ENCODE peak calls at places on chromosomes 7 and 10, in five cellular contexts. C is AG09319, E is B cell, U is upper lobe of right lung, X is vagina. W is an unnamed sample.

GRCh38 chr10:129853236-129853946 is 110.7 kb downstream of the EBF3 start:
- DNase-seq in C (no peak), E (no peak), U (no peak), X (no peak), W (no peak)

GRCh38 chr7:47600199-47601118 is 18.5 kb upstream of the TNS3 start:
- DNase-seq in C (no peak), E (no peak), U (no peak), X (no peak), W (no peak)

GRCh38 chr7:100545636-100546128 is 6.7 kb downstream of the AGFG2 start:
- DNase-seq in C (peak), E (no peak), U (no peak), X (no peak), W (no peak)

GRCh38 chr10:117159390-117159789 is 21.3 kb upstream of the VAX1 start:
- DNase-seq in C (no peak), E (no peak), U (no peak), X (no peak), W (no peak)

GRCh38 chr7:37352974-37353948 is 95.4 kb downstream of the ELMO1 start:
- DNase-seq in C (no peak), E (peak), U (no peak), X (no peak), W (no peak)

GRCh38 chr10:113644185-113645120 is 19.4 kb downstream of the NRAP start:
- DNase-seq in C (no peak), E (no peak), U (no peak), X (no peak), W (no peak)

GRCh38 chr7:47811632-47812380 is 136.5 kb downstream of the PKD1L1 start:
- DNase-seq in C (no peak), E (no peak), U (peak), X (no peak), W (no peak)

GRCh38 chr10:17123961-17124360 is 5.7 kb downstream of the CUBN start:
- DNase-seq in C (no peak), E (no peak), U (no peak), X (no peak), W (no peak)

GRCh38 chr7:94054130-94054529 is 50.0 kb upstream of the BET1 start:
- DNase-seq in C (no peak), E (no peak), U (no peak), X (no peak), W (no peak)

GRCh38 chr10:30857803-30858202 is 173.9 kb downstream of the ZNF438 start:
- DNase-seq in C (peak), E (no peak), U (no peak), X (peak), W (no peak)

GRCh38 chr10:12710594-12711343 is 290.7 kb downstream of the CCDC3 start:
- DNase-seq in C (peak), E (peak), U (peak), X (no peak), W (no peak)

GRCh38 chr7:70553364-70553763 is 578.6 kb upstream of the GALNT17 start:
- DNase-seq in C (no peak), E (no peak), U (no peak), X (no peak), W (no peak)

GRCh38 chr7:1257863-1258262 is 25.2 kb downstream of the UNCX start:
- DNase-seq in C (no peak), E (no peak), U (no peak), X (no peak), W (peak)

GRCh38 chr7:105857009-105857952 is 19.1 kb downstream of the ATXN7L1 start:
- DNase-seq in C (no peak), E (no peak), U (no peak), X (no peak), W (no peak)

GRCh38 chr7:20329389-20330175 is 1.1 kb upstream of the ITGB8 start:
- DNase-seq in C (no peak), E (peak), U (peak), X (no peak), W (no peak)

GRCh38 chr7:78828317-78828716 is 625.1 kb downstream of the MAGI2 start:
- DNase-seq in C (no peak), E (no peak), U (no peak), X (no peak), W (no peak)

GRCh38 chr10:58963101-58963534 is 213.3 kb upstream of the PHYHIPL start:
- DNase-seq in C (no peak), E (no peak), U (no peak), X (no peak), W (no peak)
- TF ChIP-seq CTCF in C (no peak), E (no peak), U (no peak), X (no peak), W (peak)

GRCh38 chr10:31926154-31926553 is 2.5 kb downstream of the ARHGAP12 start:
- DNase-seq in C (no peak), E (no peak), U (no peak), X (no peak), W (no peak)

GRCh38 chr10:31926765-31927596 is 1.6 kb downstream of the ARHGAP12 start:
- DNase-seq in C (no peak), E (no peak), U (no peak), X (no peak), W (no peak)

GRCh38 chr10:31929260-31929985 is 792 bp upstream of the ARHGAP12 start:
- DNase-seq in C (no peak), E (peak), U (peak), X (peak), W (no peak)

GRCh38 chr10:31928531-31929259 is at the start of gene ARHGAP12:
- DNase-seq in C (peak), E (peak), U (peak), X (peak), W (peak)

DNA sequence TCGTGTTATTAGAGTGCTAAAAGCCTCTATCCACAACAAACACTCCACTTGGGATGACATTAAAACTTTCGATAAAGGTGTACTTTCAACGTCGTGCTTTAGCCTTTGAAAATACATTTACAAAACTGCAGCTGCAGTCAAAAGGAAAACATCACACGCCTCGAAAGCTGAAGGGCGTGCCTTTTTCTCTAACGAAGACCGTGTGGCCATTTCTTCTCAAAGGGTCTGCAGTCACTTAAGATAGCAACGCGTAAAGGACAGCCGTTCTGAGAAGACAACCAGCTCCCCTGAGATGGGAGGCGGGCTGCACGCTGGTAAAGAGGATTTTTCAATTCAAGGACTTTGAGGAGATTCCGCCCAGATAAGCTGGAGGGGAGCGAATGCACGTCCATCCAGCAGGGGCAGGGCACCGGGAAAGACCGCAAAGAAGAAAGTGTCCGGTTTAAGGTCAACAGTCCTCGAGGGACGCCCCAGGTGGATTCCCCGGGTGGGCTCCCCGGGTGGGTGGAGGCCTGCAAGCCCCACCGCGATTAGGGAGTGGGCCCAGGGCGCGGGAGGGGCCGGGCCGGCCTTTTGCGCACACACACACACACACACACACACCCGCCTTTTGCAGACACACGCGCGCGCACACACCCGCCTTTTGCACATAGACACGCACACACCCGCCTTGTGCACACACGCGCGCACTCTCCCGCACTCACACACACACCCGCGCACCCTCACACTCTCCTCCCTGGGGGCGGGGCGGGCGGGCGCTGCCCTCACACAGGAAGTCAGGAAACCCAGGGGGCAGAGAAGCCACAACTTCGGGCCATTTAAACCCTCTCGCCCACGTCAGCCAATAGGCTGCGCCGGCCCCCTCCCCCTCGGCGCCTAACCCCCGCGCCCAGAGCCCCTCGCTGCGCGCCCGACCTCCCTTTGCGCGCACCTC is 767 bp downstream of the ARHGAP12 start:
- DNase-seq in C (no peak), E (no peak), U (peak), X (no peak), W (no peak)
- TF ChIP-seq CTCF in C (peak), E (no peak), U (peak), X (no peak), W (peak)

GRCh38 chr7:81514546-81514945 is 255.3 kb downstream of the HGF start:
- DNase-seq in C (no peak), E (no peak), U (no peak), X (no peak), W (no peak)
- TF ChIP-seq CTCF in C (no peak), E (no peak), U (no peak), X (no peak), W (no peak)

DNA sequence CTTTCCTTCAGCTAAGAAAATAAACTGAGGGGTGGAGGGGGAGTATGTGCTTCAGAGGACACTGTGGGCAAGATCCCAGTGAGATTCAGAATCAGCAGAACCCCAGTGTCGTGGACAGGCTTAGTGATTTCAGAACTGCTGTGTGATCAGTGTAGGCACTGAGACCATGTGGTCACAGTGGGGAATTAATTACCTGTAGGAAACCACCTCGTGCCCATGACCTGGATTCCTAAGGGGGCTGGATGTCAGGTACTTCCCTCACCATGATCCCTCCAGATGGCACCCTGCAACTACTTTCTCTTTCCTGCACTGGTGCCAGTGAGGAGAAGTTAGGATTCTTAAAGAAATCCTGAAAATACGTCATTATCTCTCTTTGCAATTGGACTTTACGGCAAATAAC is 64.4 kb downstream of the HBP1 start:
- DNase-seq in C (no peak), E (no peak), U (no peak), X (no peak), W (no peak)
- TF ChIP-seq CTCF in C (no peak), E (no peak), U (no peak), X (no peak), W (peak)

GRCh38 chr10:83045731-83046130 is 1093.6 kb upstream of the GHITM start:
- DNase-seq in C (no peak), E (no peak), U (no peak), X (no peak), W (no peak)

GRCh38 chr10:83050815-83051214 is 1088.5 kb upstream of the GHITM start:
- DNase-seq in C (no peak), E (no peak), U (no peak), X (no peak), W (no peak)
- TF ChIP-seq CTCF in C (no peak), E (no peak), U (no peak), X (no peak), W (peak)

GRCh38 chr10:83343676-83344075 is 795.6 kb upstream of the GHITM start:
- DNase-seq in C (no peak), E (no peak), U (no peak), X (no peak), W (no peak)

DNA sequence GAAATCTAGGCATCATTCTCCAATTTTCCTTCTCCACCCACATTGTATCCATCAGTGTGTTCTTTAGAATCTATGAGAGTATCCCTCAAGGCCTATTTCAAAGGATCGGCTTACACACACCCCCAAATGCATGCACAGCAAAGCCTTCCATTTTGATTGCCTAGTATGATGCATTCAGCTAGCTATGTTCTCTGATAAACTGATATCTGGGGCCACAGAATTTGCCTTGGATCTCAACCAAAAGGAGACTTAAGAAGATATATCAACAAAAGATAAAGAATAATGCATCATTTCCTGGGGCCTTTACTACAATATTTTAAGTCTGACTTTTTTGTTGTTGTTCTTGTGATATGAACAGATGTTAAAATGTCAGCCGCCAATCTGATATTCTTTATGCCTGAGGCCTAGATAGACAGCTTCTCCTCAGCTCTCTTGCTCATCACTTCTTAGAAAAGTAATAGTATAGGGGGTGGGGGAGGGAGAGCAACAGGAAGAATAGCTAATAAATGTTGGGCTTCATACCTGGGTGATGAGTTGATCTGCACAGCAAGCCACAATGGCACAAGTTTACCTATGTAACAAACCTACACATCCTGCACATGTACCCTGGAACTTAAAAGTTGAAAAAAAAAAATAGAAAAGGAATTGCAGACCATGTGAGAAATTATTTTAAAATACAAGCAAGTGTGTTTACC is 792.9 kb upstream of the GHITM start:
- DNase-seq in C (no peak), E (no peak), U (no peak), X (no peak), W (no peak)
- TF ChIP-seq CTCF in C (no peak), E (no peak), U (no peak), X (no peak), W (no peak)

GRCh38 chr7:21550821-21551531 is 8.1 kb downstream of the DNAH11 start:
- DNase-seq in C (no peak), E (no peak), U (no peak), X (no peak), W (no peak)
- TF ChIP-seq CTCF in C (no peak), E (no peak), U (no peak), X (no peak), W (no peak)

GRCh38 chr7:106947244-106947728 is 82.2 kb downstream of the PIK3CG start:
- DNase-seq in C (peak), E (peak), U (no peak), X (no peak), W (no peak)
- TF ChIP-seq CTCF in C (peak), E (peak), U (peak), X (peak), W (peak)

GRCh38 chr10:43224321-43224720 is 42.5 kb downstream of the RASGEF1A start:
- DNase-seq in C (no peak), E (no peak), U (no peak), X (no peak), W (no peak)

GRCh38 chr10:43222296-43222695 is 44.6 kb downstream of the RASGEF1A start:
- DNase-seq in C (no peak), E (no peak), U (peak), X (no peak), W (peak)

GRCh38 chr10:43221419-43222293 is 45.2 kb downstream of the RASGEF1A start:
- DNase-seq in C (no peak), E (no peak), U (peak), X (no peak), W (peak)

GRCh38 chr10:43220971-43221418 is 45.9 kb downstream of the RASGEF1A start:
- DNase-seq in C (no peak), E (no peak), U (peak), X (no peak), W (peak)

GRCh38 chr10:43223056-43223455 is 43.8 kb downstream of the RASGEF1A start:
- DNase-seq in C (no peak), E (no peak), U (no peak), X (no peak), W (no peak)
- TF ChIP-seq CTCF in C (no peak), E (no peak), U (no peak), X (no peak), W (no peak)

W was measured in chondrocyte.